ENCODE peak calls at places on chromosome 9, in four cellular contexts. One of them, this sample, is unnamed.

GRCh38 chr9:37903581-37903830 is 421 bp downstream of the SLC25A51 start:
- DNase-seq in CD8-positive, alpha-beta T cell: no peak
- DNase-seq in breast epithelium: no peak
- DNase-seq in endothelial cell of umbilical vein: no peak
- DNase-seq in this sample: no peak

GRCh38 chr9:133772581-133772980 is 34.4 kb upstream of the SARDH start:
- DNase-seq in CD8-positive, alpha-beta T cell: no peak
- DNase-seq in breast epithelium: no peak
- DNase-seq in endothelial cell of umbilical vein: no peak
- DNase-seq in this sample: no peak

GRCh38 chr9:123997665-123998277 is 13.8 kb upstream of the LHX2 start:
- DNase-seq in CD8-positive, alpha-beta T cell: no peak
- DNase-seq in breast epithelium: no peak
- DNase-seq in endothelial cell of umbilical vein: no peak
- DNase-seq in this sample: peak; percentile 75

GRCh38 chr9:117073539-117074336 is 341.1 kb downstream of the ASTN2 start:
- DNase-seq in CD8-positive, alpha-beta T cell: no peak
- DNase-seq in breast epithelium: no peak
- DNase-seq in endothelial cell of umbilical vein: no peak
- DNase-seq in this sample: no peak

GRCh38 chr9:97572196-97572891 is 60.8 kb downstream of the TSTD2 start:
- DNase-seq in CD8-positive, alpha-beta T cell: no peak
- DNase-seq in breast epithelium: no peak
- DNase-seq in endothelial cell of umbilical vein: no peak
- DNase-seq in this sample: no peak

GRCh38 chr9:108536836-108537601 is 318.8 kb downstream of the ACTL7B start:
- DNase-seq in CD8-positive, alpha-beta T cell: no peak
- DNase-seq in breast epithelium: no peak
- DNase-seq in endothelial cell of umbilical vein: no peak
- DNase-seq in this sample: no peak

GRCh38 chr9:110526426-110526825 is 53.1 kb downstream of the SVEP1 start:
- DNase-seq in CD8-positive, alpha-beta T cell: no peak
- DNase-seq in breast epithelium: no peak
- DNase-seq in endothelial cell of umbilical vein: no peak
- DNase-seq in this sample: no peak

GRCh38 chr9:6552033-6552737 is 93.3 kb downstream of the GLDC start:
- DNase-seq in CD8-positive, alpha-beta T cell: no peak
- DNase-seq in breast epithelium: no peak
- DNase-seq in endothelial cell of umbilical vein: peak; percentile 92
- DNase-seq in this sample: no peak

GRCh38 chr9:7150153-7150890 is 392.5 kb downstream of the KDM4C start:
- DNase-seq in CD8-positive, alpha-beta T cell: no peak
- DNase-seq in breast epithelium: no peak
- DNase-seq in endothelial cell of umbilical vein: no peak
- DNase-seq in this sample: no peak

GRCh38 chr9:128921881-128922763 is 1.3 kb downstream of the PHYHD1 start:
- DNase-seq in CD8-positive, alpha-beta T cell: no peak
- DNase-seq in breast epithelium: no peak
- DNase-seq in endothelial cell of umbilical vein: peak; percentile 37
- DNase-seq in this sample: no peak

DNA sequence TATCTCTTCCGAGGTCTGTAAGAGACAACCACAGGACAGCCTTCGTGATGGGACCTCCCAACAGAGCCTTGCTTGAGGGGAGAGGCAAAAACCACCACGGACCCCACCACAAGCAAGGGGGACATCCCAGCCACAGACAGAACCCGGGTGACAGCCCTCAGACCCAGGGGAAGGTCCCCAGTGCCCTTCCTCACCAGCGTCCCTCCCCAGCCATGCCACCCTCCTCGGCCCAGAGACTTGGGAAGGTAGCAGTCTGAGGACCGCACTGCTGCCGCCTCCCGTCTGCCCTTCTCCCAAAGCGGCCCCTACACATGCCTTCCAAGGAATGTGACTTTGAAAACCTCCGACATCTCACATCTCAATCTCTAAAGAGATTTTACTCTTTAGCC is 13.4 kb downstream of the IPPK start:
- DNase-seq in CD8-positive, alpha-beta T cell: no peak
- DNase-seq in breast epithelium: peak; percentile 10
- DNase-seq in endothelial cell of umbilical vein: no peak
- DNase-seq in this sample: no peak
- H3K36me3 ChIP-seq in CD8-positive, alpha-beta T cell: peaks cover 13% of the 10 kb centered on the region
- H3K36me3 ChIP-seq in breast epithelium: no peaks in the 10 kb centered on the region
- H3K36me3 ChIP-seq in endothelial cell of umbilical vein: peaks cover 16% of the 10 kb centered on the region
- H3K36me3 ChIP-seq in this sample: peaks cover 17% of the 10 kb centered on the region

GRCh38 chr9:84935528-84936117 is 266.1 kb downstream of the NTRK2 start:
- DNase-seq in CD8-positive, alpha-beta T cell: no peak
- DNase-seq in breast epithelium: no peak
- DNase-seq in endothelial cell of umbilical vein: no peak
- DNase-seq in this sample: no peak

GRCh38 chr9:84929068-84929467 is 259.5 kb downstream of the NTRK2 start:
- DNase-seq in CD8-positive, alpha-beta T cell: no peak
- DNase-seq in breast epithelium: no peak
- DNase-seq in endothelial cell of umbilical vein: no peak
- DNase-seq in this sample: no peak

GRCh38 chr9:84937086-84937670 is 267.6 kb downstream of the NTRK2 start:
- DNase-seq in CD8-positive, alpha-beta T cell: no peak
- DNase-seq in breast epithelium: no peak
- DNase-seq in endothelial cell of umbilical vein: no peak
- DNase-seq in this sample: no peak

GRCh38 chr9:84928419-84928818 is 258.9 kb downstream of the NTRK2 start:
- DNase-seq in CD8-positive, alpha-beta T cell: no peak
- DNase-seq in breast epithelium: no peak
- DNase-seq in endothelial cell of umbilical vein: no peak
- DNase-seq in this sample: no peak

GRCh38 chr9:84932915-84933527 is 263.5 kb downstream of the NTRK2 start:
- DNase-seq in CD8-positive, alpha-beta T cell: no peak
- DNase-seq in breast epithelium: no peak
- DNase-seq in endothelial cell of umbilical vein: no peak
- DNase-seq in this sample: no peak
- TF ChIP-seq CTCF in CD8-positive, alpha-beta T cell: no peak
- TF ChIP-seq CTCF in breast epithelium: no peak
- TF ChIP-seq CTCF in endothelial cell of umbilical vein: no peak
- TF ChIP-seq CTCF in this sample: no peak

GRCh38 chr9:95495988-95496387 is 20.8 kb downstream of the PTCH1 start:
- DNase-seq in CD8-positive, alpha-beta T cell: no peak
- DNase-seq in breast epithelium: no peak
- DNase-seq in endothelial cell of umbilical vein: no peak
- DNase-seq in this sample: no peak
- H3K36me3 ChIP-seq in CD8-positive, alpha-beta T cell: no peaks in the 10 kb centered on the region
- H3K36me3 ChIP-seq in breast epithelium: no peaks in the 10 kb centered on the region
- H3K36me3 ChIP-seq in endothelial cell of umbilical vein: no peaks in the 10 kb centered on the region
- H3K36me3 ChIP-seq in this sample: no peaks in the 10 kb centered on the region

DNA sequence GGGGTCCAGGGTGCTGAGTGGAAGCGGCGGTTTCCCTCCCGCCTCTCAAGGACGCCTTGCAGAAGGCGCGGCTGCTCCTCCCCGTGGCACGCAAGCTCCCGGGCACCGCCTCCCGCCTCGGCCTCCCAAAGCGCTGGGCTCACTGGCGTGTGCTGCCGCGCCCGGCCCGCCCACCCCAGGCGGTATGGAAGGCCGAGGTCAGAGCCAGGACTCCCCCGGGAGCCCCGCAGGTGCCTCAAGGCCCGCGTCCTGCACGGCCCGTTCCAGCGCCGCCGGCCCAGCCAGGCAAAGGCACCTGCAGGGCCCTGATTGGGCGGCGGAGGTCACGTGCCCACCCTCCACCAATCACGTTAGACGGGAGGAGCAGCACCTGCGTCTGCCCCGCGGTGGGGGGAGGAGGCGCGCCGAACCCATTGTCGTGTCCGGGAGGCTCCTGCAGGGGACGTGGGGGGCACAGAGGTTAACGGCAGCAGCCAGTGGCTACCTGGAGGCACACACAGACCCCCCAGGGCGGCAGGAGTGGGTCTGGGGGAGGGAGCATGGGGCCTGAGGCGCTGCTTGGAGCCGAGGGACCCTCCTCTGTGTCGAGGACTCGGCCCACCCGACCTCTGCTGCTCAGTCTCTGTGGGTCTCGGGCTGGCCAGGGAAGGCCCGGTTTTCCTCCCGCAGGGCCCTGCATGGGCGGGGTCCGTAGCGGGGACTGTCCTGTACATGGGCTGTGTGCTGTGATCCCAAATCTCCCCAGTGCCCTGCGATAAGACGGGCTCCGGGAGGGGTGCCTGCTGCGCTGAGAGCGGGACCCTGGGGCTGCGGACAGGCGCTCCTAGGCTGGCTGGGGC is 2.0 kb upstream of the LCN12 start:
- DNase-seq in CD8-positive, alpha-beta T cell: peak; percentile 95
- DNase-seq in breast epithelium: peak; percentile 98
- DNase-seq in endothelial cell of umbilical vein: peak; percentile 93
- DNase-seq in this sample: peak; percentile 94
- TF ChIP-seq CTCF in CD8-positive, alpha-beta T cell: peak; percentile 51
- TF ChIP-seq CTCF in breast epithelium: no peak
- TF ChIP-seq CTCF in endothelial cell of umbilical vein: no peak
- TF ChIP-seq CTCF in this sample: peak; percentile 34

GRCh38 chr9:33919276-33919897 is 102.4 kb downstream of the UBE2R2 start:
- DNase-seq in CD8-positive, alpha-beta T cell: no peak
- DNase-seq in breast epithelium: no peak
- DNase-seq in endothelial cell of umbilical vein: no peak
- DNase-seq in this sample: no peak
- H3K36me3 ChIP-seq in CD8-positive, alpha-beta T cell: peaks cover 55% of the 10 kb centered on the region
- H3K36me3 ChIP-seq in breast epithelium: no peaks in the 10 kb centered on the region
- H3K36me3 ChIP-seq in endothelial cell of umbilical vein: peaks cover 46% of the 10 kb centered on the region
- H3K36me3 ChIP-seq in this sample: peaks cover 45% of the 10 kb centered on the region

GRCh38 chr9:89342948-89343347 is 24.6 kb downstream of the SECISBP2 start:
- DNase-seq in CD8-positive, alpha-beta T cell: no peak
- DNase-seq in breast epithelium: no peak
- DNase-seq in endothelial cell of umbilical vein: no peak
- DNase-seq in this sample: no peak
- TF ChIP-seq CTCF in CD8-positive, alpha-beta T cell: no peak
- TF ChIP-seq CTCF in breast epithelium: no peak
- TF ChIP-seq CTCF in endothelial cell of umbilical vein: no peak
- TF ChIP-seq CTCF in this sample: no peak

DNA sequence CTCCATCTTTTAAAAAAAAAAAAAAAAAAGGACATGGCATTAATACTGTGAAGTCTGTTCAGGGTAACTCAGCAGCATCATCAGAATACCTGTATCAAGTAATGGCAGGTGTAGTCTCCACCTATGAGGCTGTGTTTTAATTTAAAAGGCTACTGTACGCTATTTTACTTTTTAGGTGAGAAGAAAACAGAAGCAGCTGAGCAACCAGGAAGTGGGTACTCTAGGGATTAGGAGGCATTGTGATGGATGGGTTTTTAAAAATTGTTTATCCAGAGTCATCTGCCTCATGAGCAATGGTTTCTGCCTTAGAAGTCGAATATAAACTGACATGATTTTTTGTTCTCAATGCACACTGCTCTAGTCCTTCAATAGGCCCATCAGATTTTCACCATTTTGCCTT is 42.7 kb downstream of the PSIP1 start:
- DNase-seq in CD8-positive, alpha-beta T cell: no peak
- DNase-seq in breast epithelium: no peak
- DNase-seq in endothelial cell of umbilical vein: no peak
- DNase-seq in this sample: no peak
- H3K36me3 ChIP-seq in CD8-positive, alpha-beta T cell: peaks cover 48% of the 10 kb centered on the region
- H3K36me3 ChIP-seq in breast epithelium: no peaks in the 10 kb centered on the region
- H3K36me3 ChIP-seq in endothelial cell of umbilical vein: peaks cover 6% of the 10 kb centered on the region
- H3K36me3 ChIP-seq in this sample: peaks cover 7% of the 10 kb centered on the region

DNA sequence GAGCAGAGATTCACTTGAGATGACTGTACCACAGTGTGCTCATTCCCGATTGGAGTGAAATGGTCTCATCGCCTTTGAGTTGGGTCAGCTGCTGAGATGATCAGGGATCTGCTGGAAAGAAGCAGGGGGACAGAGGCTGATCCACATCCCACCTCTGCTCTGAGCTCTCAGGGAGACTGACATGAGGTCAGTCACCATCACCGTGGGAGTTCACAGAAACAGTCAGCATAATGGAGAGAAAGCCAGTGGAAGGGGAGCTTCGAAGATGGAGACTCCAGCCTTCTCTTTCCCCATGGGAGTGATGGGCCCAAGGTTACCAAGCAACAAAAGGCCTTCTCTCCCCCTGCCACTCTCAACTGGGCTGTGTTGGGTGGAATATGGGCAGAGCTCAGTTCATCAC is 276.4 kb downstream of the CDK5RAP2 start:
- DNase-seq in CD8-positive, alpha-beta T cell: no peak
- DNase-seq in breast epithelium: no peak
- DNase-seq in endothelial cell of umbilical vein: no peak
- DNase-seq in this sample: no peak
- TF ChIP-seq CTCF in CD8-positive, alpha-beta T cell: no peak
- TF ChIP-seq CTCF in breast epithelium: no peak
- TF ChIP-seq CTCF in endothelial cell of umbilical vein: no peak
- TF ChIP-seq CTCF in this sample: no peak

DNA sequence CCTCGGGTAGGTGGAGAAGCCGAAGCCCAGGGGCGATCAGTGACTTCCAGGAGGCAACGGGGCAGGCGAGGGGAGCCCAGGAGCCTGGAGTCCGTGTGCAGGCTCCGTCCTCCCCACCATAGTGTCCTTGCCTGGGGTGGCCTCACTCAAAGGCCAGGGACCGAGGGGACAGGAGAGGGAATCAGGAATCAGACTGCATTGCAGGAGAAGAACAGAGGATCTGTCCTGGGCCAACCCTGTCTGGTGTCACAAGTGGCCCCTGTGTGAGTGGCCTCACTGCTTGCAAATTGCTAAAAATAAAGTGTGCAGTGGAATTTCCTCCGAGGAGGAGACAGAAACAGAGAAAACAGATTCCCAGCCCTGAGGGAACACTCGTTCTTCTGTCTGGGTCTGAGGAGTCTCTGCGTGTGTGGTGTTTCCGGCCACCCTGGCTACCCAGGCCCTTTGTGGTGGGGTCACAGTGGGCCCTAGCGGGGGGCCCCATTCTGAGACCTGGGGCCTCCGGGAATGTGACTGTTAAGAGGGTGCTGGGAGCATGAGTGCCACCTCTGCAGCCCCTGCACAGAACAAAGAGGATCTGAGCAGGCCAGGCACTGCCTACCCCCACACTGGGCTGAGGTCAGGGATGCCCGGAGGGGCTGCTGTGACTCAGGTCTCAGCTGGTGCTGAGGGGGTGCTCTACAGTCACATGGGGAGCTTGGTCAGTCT is 7.5 kb downstream of the TRAF1 start:
- DNase-seq in CD8-positive, alpha-beta T cell: no peak
- DNase-seq in breast epithelium: no peak
- DNase-seq in endothelial cell of umbilical vein: no peak
- DNase-seq in this sample: no peak
- H3K36me3 ChIP-seq in CD8-positive, alpha-beta T cell: peaks cover 29% of the 10 kb centered on the region
- H3K36me3 ChIP-seq in breast epithelium: no peaks in the 10 kb centered on the region
- H3K36me3 ChIP-seq in endothelial cell of umbilical vein: no peaks in the 10 kb centered on the region
- H3K36me3 ChIP-seq in this sample: peaks cover 53% of the 10 kb centered on the region

DNA sequence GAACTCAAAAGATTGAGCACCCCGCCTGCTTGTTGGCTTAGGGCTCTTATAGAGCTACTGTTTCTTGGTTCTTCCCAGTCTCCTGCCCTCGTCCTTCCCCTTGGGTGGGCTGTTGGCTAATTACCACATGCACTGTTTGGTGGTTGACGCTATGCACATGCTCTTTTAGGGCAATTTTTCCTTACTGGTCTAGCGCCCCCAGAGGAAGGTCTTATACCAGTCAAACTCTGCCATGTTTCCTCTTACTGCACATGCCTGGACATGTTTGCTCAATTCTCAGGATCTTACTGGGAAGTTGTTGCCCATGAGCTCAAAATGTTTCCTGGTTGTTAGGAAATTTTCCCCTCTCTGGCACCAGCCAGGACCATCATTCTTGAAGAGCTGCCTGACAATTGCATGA is 101.9 kb downstream of the SLC28A3 start:
- DNase-seq in CD8-positive, alpha-beta T cell: no peak
- DNase-seq in breast epithelium: no peak
- DNase-seq in endothelial cell of umbilical vein: no peak
- DNase-seq in this sample: no peak
- TF ChIP-seq CTCF in CD8-positive, alpha-beta T cell: no peak
- TF ChIP-seq CTCF in breast epithelium: no peak
- TF ChIP-seq CTCF in endothelial cell of umbilical vein: peak; percentile 22
- TF ChIP-seq CTCF in this sample: peak; percentile 33